ENCODE peak calls at places on chromosome 20, in ten cellular contexts. W is GM20000, S is heart left ventricle, C is fibroblast of lung, P is HFF-Myc, J is fibroblast of pulmonary artery, R is cardiac muscle cell, Y is epithelial cell of esophagus, D is BE2C, U is AG09309. B is an unnamed sample.

GRCh38 chr20:57195023-57195758 is 71.2 kb downstream of the BMP7 start:
- DNase-seq in U (peak), P (peak), D (no peak), S (no peak), Y (no peak), J (no peak), R (peak), C (peak), W (no peak), B (no peak)

GRCh38 chr20:44209691-44210421 is 715 bp downstream of the OSER1 start:
- DNase-seq in J (peak), S (no peak), P (no peak), Y (no peak), W (no peak), D (no peak), R (peak), C (peak), U (no peak), B (peak)

GRCh38 chr20:47019106-47019824 is 124.6 kb downstream of the EYA2 start:
- DNase-seq in J (no peak), S (no peak), D (no peak), Y (no peak), R (peak), W (no peak), C (peak), P (peak), U (peak), B (peak)

GRCh38 chr20:14488756-14489479 is 151.5 kb upstream of the FLRT3 start:
- DNase-seq in R (no peak), J (no peak), Y (peak), W (no peak), C (no peak), U (no peak), P (no peak), D (no peak), S (no peak), B (no peak)

GRCh38 chr20:56506103-56506502 is 18.4 kb upstream of the FAM209A start:
- DNase-seq in D (no peak), Y (no peak), C (no peak), P (no peak), U (no peak), W (no peak), S (no peak), R (peak), J (peak), B (peak)

GRCh38 chr20:18504479-18505060 is 3.2 kb upstream of the SEC23B start:
- DNase-seq in W (no peak), Y (no peak), J (peak), D (no peak), R (peak), P (no peak), S (peak), U (no peak), C (peak), B (peak)

GRCh38 chr20:17651761-17652388 is 30.2 kb downstream of the RRBP1 start:
- DNase-seq in P (no peak), U (no peak), R (no peak), C (no peak), W (no peak), S (no peak), J (no peak), D (no peak), Y (peak), B (no peak)

GRCh38 chr20:25543068-25543467 is 42.3 kb downstream of the NINL start:
- DNase-seq in C (peak), J (peak), U (no peak), P (no peak), W (no peak), R (peak), D (no peak), S (no peak), Y (peak), B (peak)

GRCh38 chr20:26209171-26209941 is 512.7 kb upstream of the ZNF337 start:
- DNase-seq in S (no peak), P (no peak), C (peak), Y (peak), W (peak), D (no peak), R (peak), J (no peak), U (peak), B (peak)

GRCh38 chr20:24677626-24678328 is 208.3 kb downstream of the SYNDIG1 start:
- DNase-seq in C (no peak), Y (no peak), R (no peak), J (no peak), W (no peak), U (no peak), D (no peak), P (no peak), S (no peak), B (no peak)

GRCh38 chr20:46317685-46318177 is 9.4 kb upstream of the CDH22 start:
- DNase-seq in C (no peak), J (no peak), P (no peak), S (no peak), D (no peak), W (no peak), R (no peak), Y (no peak), U (no peak), B (no peak)

GRCh38 chr20:57678340-57678739 is 31.5 kb downstream of the PMEPA1 start:
- DNase-seq in P (no peak), R (no peak), Y (no peak), S (no peak), D (peak), C (no peak), W (no peak), J (no peak), U (no peak), B (no peak)

GRCh38 chr20:58832442-58832841 is 18.3 kb downstream of the GNAS-AS1 start:
- DNase-seq in R (peak), D (no peak), W (no peak), U (no peak), C (no peak), P (no peak), S (no peak), Y (no peak), J (peak), B (peak)

GRCh38 chr20:53982624-53983023 is 87.8 kb downstream of the BCAS1 start:
- DNase-seq in W (no peak), D (no peak), R (no peak), S (no peak), C (no peak), U (no peak), J (no peak), Y (no peak), P (no peak), B (no peak)

GRCh38 chr20:17806739-17807441 is 107.1 kb downstream of the BANF2 start:
- DNase-seq in J (peak), S (peak), C (peak), W (no peak), R (peak), Y (no peak), P (peak), D (peak), U (peak), B (peak)

GRCh38 chr20:22339091-22339881 is 245.1 kb downstream of the FOXA2 start:
- DNase-seq in S (peak), D (peak), W (peak), Y (peak), P (peak), U (peak), R (peak), J (peak), C (peak), B (peak)

DNA sequence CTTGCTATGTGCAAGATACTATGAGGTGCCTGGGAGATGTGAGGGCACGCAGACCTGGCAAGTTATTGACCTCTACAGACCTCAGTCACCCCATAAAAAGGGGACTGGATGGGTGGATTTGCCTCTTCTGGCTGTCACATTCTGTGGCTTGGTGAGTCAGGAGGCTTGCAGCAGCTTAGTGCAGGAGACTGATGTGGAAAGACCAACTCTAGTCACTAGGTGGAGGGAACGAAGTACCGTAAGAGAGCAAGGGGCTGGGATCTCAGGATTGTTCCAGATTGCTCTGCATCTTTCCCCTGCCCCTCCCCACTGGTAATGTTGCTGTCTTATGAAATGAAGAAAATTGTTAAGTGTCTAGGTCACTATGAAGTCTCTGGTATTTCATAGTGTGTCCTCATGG is 3.3 kb downstream of the MAPRE1 start:
- DNase-seq in S (no peak), Y (peak), W (no peak), U (peak), P (peak), D (no peak), C (peak), R (peak), J (peak), B (peak)
- TF ChIP-seq CTCF in S (no peak), Y (peak), W (no peak), U (peak), P (no peak), D (no peak), C (peak), R (peak), J (peak), B (peak)

GRCh38 chr20:2914160-2914559 is 40.9 kb downstream of the PTPRA start:
- DNase-seq in R (peak), D (no peak), C (no peak), W (peak), S (no peak), J (peak), P (no peak), Y (peak), U (no peak), B (peak)
- TF ChIP-seq CTCF in R (peak), D (peak), C (no peak), W (no peak), S (no peak), J (peak), P (peak), Y (peak), U (no peak), B (peak)

GRCh38 chr20:37397076-37397953 is 51.4 kb downstream of the SRC start:
- DNase-seq in U (no peak), S (no peak), C (peak), R (peak), P (no peak), D (no peak), Y (no peak), W (no peak), J (no peak), B (peak)
- TF ChIP-seq CTCF in U (peak), S (no peak), C (no peak), R (no peak), P (no peak), D (peak), Y (no peak), W (no peak), J (no peak), B (peak)

DNA sequence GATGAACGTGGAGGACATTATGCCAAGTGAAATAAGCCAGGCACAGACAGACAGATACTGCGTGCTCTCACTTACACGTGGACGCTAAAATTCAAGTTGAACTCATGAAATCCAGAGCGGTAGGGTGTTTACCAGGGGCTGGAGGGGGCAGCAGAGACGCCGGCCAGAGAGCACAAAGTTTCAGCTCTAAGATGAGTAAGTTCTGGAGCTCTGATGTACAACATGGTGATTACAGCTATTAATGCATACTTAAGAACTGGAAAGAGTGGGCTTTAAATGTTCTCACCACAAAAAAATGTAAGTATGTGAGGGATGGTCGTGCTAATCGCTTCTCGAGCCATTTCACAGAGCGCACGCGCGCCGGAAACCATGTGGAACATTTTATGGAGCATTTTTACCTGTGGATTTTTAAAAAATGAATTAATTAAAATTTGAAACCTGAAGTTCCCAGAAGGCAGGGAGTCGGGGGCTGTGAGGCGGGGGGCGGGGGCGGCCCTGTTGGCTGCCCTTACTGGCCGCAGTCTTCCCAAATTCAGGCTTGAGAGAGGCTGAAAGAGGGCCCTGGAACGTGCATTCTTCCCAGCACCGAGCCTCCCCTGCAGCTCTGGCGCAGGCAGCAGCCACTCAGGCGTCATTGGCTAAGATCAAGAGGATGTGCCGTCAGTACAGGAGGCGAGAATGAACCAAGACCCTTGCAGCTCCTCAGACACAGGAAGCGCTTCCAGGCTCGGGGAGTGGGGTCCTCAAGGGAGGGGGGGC is 8.6 kb upstream of the SLCO4A1 start:
- DNase-seq in R (peak), J (no peak), U (no peak), D (no peak), C (no peak), Y (no peak), S (no peak), W (no peak), P (no peak), B (no peak)
- TF ChIP-seq CTCF in R (no peak), J (no peak), U (no peak), D (no peak), C (no peak), Y (no peak), S (no peak), W (no peak), P (no peak), B (no peak)

B was measured in choroid plexus epithelial cell.